ENCODE peak calls at places on chromosome 2, in four cellular contexts. I is T-cell; N is stimulated activated CD8-positive, alpha-beta memory T cell treated with anti-CD3 and anti-CD28 coated beads, Interleukin-15, amount 100 ng/mL, for 24 hours; G is HCEC 1CT. S is an unnamed sample.

GRCh38 chr2:143946436-143947385 is 573.2 kb downstream of the ZEB2 start:
- DNase-seq in N (no peak), I (no peak), G (peak), S (no peak)

GRCh38 chr2:29627366-29627765 is 294.0 kb downstream of the ALK start:
- DNase-seq in I (no peak), N (no peak), G (peak), S (no peak)

GRCh38 chr2:121220995-121221394 is 64.0 kb downstream of the TFCP2L1 start:
- DNase-seq in I (no peak), G (peak), N (no peak), S (no peak)

GRCh38 chr2:146584316-146584715 is 1260.5 kb upstream of the ACVR2A start:
- DNase-seq in N (no peak), I (no peak), G (no peak), S (no peak)

GRCh38 chr2:152861349-152861942 is 143.0 kb downstream of the ARL6IP6 start:
- DNase-seq in N (no peak), I (no peak), G (peak), S (no peak)

GRCh38 chr2:42984617-42985016 is 192.2 kb upstream of the HAAO start:
- DNase-seq in I (no peak), N (no peak), G (no peak), S (peak)

GRCh38 chr2:27925640-27926472 is 35.3 kb downstream of the BABAM2 start:
- DNase-seq in I (no peak), G (no peak), N (no peak), S (no peak)

GRCh38 chr2:41149054-41149453 is 697.2 kb upstream of the SLC8A1 start:
- DNase-seq in N (no peak), G (no peak), I (no peak), S (no peak)